ENCODE peak calls at places on chromosome 12, in four cellular contexts. H is astrocyte, U is PC-3, X is endothelial cell of umbilical vein. W is an unnamed sample.

GRCh38 chr12:49777800-49778748 is 36.7 kb downstream of the TMBIM6 start:
- DNase-seq in U (peak; percentile 69), X (peak; percentile 42), H (peak; percentile 6), W (peak; percentile 50)

GRCh38 chr12:105257321-105257728 is 21.4 kb upstream of the APPL2 start:
- DNase-seq in H (peak; percentile 96), U (peak; percentile 81), X (peak; percentile 14), W (no peak)

GRCh38 chr12:54376596-54377468 is 7.7 kb downstream of the ZNF385A start:
- DNase-seq in U (no peak), X (no peak), H (no peak), W (no peak)

GRCh38 chr12:109765493-109765810 is 51.8 kb downstream of the FAM222A start:
- DNase-seq in X (no peak), H (no peak), U (no peak), W (no peak)

GRCh38 chr12:121217761-121218160 is 7.8 kb downstream of the P2RX4 start:
- DNase-seq in X (no peak), H (no peak), U (no peak), W (no peak)

GRCh38 chr12:4145990-4146859 is 127.3 kb upstream of the CCND2 start:
- DNase-seq in H (no peak), U (no peak), X (no peak), W (no peak)

GRCh38 chr12:77995436-77996167 is 164.9 kb downstream of the NAV3 start:
- DNase-seq in U (peak; percentile 85), X (no peak), H (peak; percentile 95), W (peak; percentile 34)

GRCh38 chr12:46556820-46557524 is 184.4 kb upstream of the SLC38A2 start:
- DNase-seq in U (peak; percentile 96), H (peak; percentile 87), X (peak; percentile 36), W (no peak)

GRCh38 chr12:109858764-109859163 is 21.6 kb downstream of the GLTP start:
- DNase-seq in H (no peak), X (no peak), U (no peak), W (no peak)

GRCh38 chr12:65875635-65876034 is 51.4 kb downstream of the HMGA2 start:
- DNase-seq in X (no peak), H (peak; percentile 58), U (no peak), W (no peak)

GRCh38 chr12:25326326-25326725 is 75.6 kb upstream of the KRAS start:
- DNase-seq in H (no peak), X (no peak), U (no peak), W (no peak)

GRCh38 chr12:132986885-132987225 is 688 bp downstream of the ZNF26 start:
- DNase-seq in X (no peak), U (peak; percentile 21), H (peak; percentile 22), W (peak; percentile 25)

GRCh38 chr12:1500095-1500801 is 94.1 kb downstream of the FBXL14 start:
- DNase-seq in H (peak; percentile 58), U (peak; percentile 49), X (no peak), W (no peak)

GRCh38 chr12:47870175-47870781 is 34.5 kb downstream of the VDR start:
- DNase-seq in X (no peak), U (peak; percentile 28), H (no peak), W (no peak)

GRCh38 chr12:132740313-132740646 is 21.4 kb downstream of the ANKLE2 start:
- DNase-seq in H (no peak), U (no peak), X (no peak), W (no peak)

GRCh38 chr12:72295744-72296143 is 23.6 kb downstream of the TRHDE start:
- DNase-seq in U (peak; percentile 84), X (no peak), H (peak; percentile 86), W (no peak)

GRCh38 chr12:113190761-113191160 is 5.2 kb downstream of the RITA1 start:
- DNase-seq in U (peak; percentile 54), X (peak; percentile 21), H (peak; percentile 45), W (peak; percentile 44)

DNA sequence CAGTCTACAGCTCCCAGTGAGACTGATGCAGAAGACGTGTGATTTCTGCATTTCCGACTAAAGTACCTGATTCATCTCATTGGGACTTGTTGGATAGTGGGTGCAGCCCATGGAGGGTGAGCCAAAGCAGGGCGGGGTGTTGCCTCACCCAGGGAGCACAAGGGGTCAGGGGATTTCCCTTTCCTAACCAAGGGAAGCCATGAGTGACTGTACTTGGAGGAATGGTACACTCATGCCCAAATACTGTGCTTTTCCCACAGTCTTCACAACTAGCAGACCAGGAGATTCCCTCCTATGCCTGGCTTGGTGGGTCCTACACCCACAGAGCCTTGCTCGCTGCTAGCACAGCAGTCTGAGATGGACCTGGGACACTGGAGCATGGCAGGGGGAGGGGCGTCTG is 21.0 kb upstream of the ABCC9 start:
- DNase-seq in U (peak; percentile 14), H (peak; percentile 39), X (no peak), W (no peak)
- H3K4me1 ChIP-seq in U (no peaks in the 10 kb centered on the region), H (no peaks in the 10 kb centered on the region), X (no peaks in the 10 kb centered on the region), W (no peaks in the 10 kb centered on the region)

GRCh38 chr12:51264297-51264696 is 5.9 kb downstream of the SMAGP start:
- DNase-seq in X (no peak), H (no peak), U (no peak), W (no peak)

GRCh38 chr12:51265024-51265423 is 5.2 kb downstream of the SMAGP start:
- DNase-seq in H (no peak), U (no peak), X (no peak), W (no peak)

GRCh38 chr12:51270067-51270846 is at the start of gene SMAGP:
- DNase-seq in U (peak; percentile 86), H (peak; percentile 25), X (peak; percentile 26), W (peak; percentile 70)

GRCh38 chr12:51270847-51271518 is 768 bp upstream of the SMAGP start:
- DNase-seq in U (peak; percentile 95), X (peak; percentile 72), H (peak; percentile 87), W (peak; percentile 71)

GRCh38 chr12:51269174-51270066 is 795 bp downstream of the SMAGP start:
- DNase-seq in U (peak; percentile 65), H (peak; percentile 17), X (peak; percentile 21), W (peak; percentile 19)
- TF ChIP-seq EZH2 in U (no peak), H (no peak), X (no peak), W (no peak)

GRCh38 chr12:64752833-64753238 is 6.4 kb downstream of the GNS start:
- DNase-seq in U (peak; percentile 18), X (peak; percentile 84), H (no peak), W (no peak)
- H3K4me1 ChIP-seq in U (peaks cover 18% of the 10 kb centered on the region), X (peaks cover 37% of the 10 kb centered on the region), H (no peaks in the 10 kb centered on the region), W (no peaks in the 10 kb centered on the region)

GRCh38 chr12:52010692-52011601 is 4.2 kb downstream of the TAMALIN start:
- DNase-seq in U (no peak), X (no peak), H (no peak), W (peak; percentile 63)

GRCh38 chr12:52014567-52015392 is 8.0 kb downstream of the TAMALIN start:
- DNase-seq in X (no peak), H (peak; percentile 40), U (no peak), W (no peak)

GRCh38 chr12:52011602-52012214 is 5.0 kb downstream of the TAMALIN start:
- DNase-seq in H (no peak), U (no peak), X (no peak), W (no peak)

GRCh38 chr12:52015393-52016081 is 8.8 kb downstream of the TAMALIN start:
- DNase-seq in H (no peak), X (no peak), U (no peak), W (no peak)

DNA sequence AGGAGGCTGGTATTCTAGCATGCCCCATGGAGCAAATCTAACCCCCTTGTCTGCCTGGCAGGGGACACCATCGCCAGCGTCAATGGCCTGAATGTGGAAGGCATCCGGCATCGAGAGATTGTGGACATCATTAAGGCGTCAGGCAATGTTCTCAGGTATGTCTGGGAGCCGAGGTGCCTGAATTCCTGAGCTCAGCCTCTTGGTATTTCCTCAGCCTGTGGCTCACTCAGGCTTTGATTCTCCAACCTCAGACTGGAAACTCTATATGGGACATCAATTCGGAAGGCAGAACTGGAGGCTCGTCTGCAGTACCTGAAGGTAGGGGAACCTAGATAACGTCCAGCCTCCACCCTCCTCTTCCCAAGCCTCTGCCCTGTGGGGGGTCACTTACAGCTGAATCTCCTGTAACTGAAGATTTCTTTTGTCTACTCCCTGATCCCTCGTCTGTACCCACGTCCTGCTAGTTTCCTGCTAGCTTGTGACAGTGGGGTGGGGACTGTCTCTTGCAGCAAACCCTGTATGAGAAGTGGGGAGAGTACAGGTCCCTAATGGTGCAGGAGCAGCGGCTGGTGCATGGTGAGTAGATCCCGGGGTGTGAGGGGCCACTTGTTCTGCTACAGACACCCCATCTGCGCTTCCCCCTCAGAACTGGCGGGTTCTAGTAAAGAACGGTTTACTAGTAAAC is 7.0 kb downstream of the TAMALIN start:
- DNase-seq in U (no peak), X (no peak), H (no peak), W (no peak)
- TF ChIP-seq EZH2 in U (no peak), X (no peak), H (no peak), W (no peak)

W was measured in A673.